ENCODE peak calls at places on chromosomes 4 and X, in four cellular contexts. One of them, this sample, is unnamed.

GRCh38 chr4:168374772-168375523 is 56.4 kb upstream of the DDX60 start:
- DNase-seq in NCI-H2171 treated with DMSO at 0.1 percent for 48 hours: no peak
- DNase-seq in M059J: no peak
- DNase-seq in H54: no peak
- DNase-seq in this sample: no peak

GRCh38 chrX:31132803-31133202 is 61.0 kb upstream of the FTHL17 start:
- DNase-seq in NCI-H2171 treated with DMSO at 0.1 percent for 48 hours: no peak
- DNase-seq in M059J: no peak
- DNase-seq in H54: no peak
- DNase-seq in this sample: no peak

GRCh38 chr4:185817403-185817818 is 5.4 kb upstream of the SORBS2 start:
- DNase-seq in NCI-H2171 treated with DMSO at 0.1 percent for 48 hours: no peak
- DNase-seq in M059J: no peak
- DNase-seq in H54: no peak
- DNase-seq in this sample: no peak

GRCh38 chr4:21709761-21710160 is 238.8 kb downstream of the KCNIP4 start:
- DNase-seq in NCI-H2171 treated with DMSO at 0.1 percent for 48 hours: no peak
- DNase-seq in M059J: no peak
- DNase-seq in H54: no peak
- DNase-seq in this sample: no peak

GRCh38 chr4:74217365-74217764 is 59.4 kb downstream of the MTHFD2L start:
- DNase-seq in NCI-H2171 treated with DMSO at 0.1 percent for 48 hours: no peak
- DNase-seq in M059J: peak
- DNase-seq in H54: no peak
- DNase-seq in this sample: peak

GRCh38 chr4:141636077-141636770 is at the start of gene IL15:
- DNase-seq in NCI-H2171 treated with DMSO at 0.1 percent for 48 hours: no peak
- DNase-seq in M059J: peak
- DNase-seq in H54: peak
- DNase-seq in this sample: peak

GRCh38 chrX:133857648-133858269 is 127.6 kb downstream of the GPC3 start:
- DNase-seq in NCI-H2171 treated with DMSO at 0.1 percent for 48 hours: no peak
- DNase-seq in M059J: no peak
- DNase-seq in H54: no peak
- DNase-seq in this sample: no peak

GRCh38 chr4:122806981-122807679 is 19.5 kb upstream of the FGF2 start:
- DNase-seq in NCI-H2171 treated with DMSO at 0.1 percent for 48 hours: no peak
- DNase-seq in M059J: no peak
- DNase-seq in H54: no peak
- DNase-seq in this sample: peak

GRCh38 chr4:15233626-15234025 is 194.2 kb upstream of the C1QTNF7 start:
- DNase-seq in NCI-H2171 treated with DMSO at 0.1 percent for 48 hours: no peak
- DNase-seq in M059J: no peak
- DNase-seq in H54: no peak
- DNase-seq in this sample: no peak

GRCh38 chr4:155966661-155967060 is 13.0 kb upstream of the CTSO start:
- DNase-seq in NCI-H2171 treated with DMSO at 0.1 percent for 48 hours: no peak
- DNase-seq in M059J: no peak
- DNase-seq in H54: no peak
- DNase-seq in this sample: peak

GRCh38 chr4:146243141-146243882 is 29.0 kb downstream of the REELD1 start:
- DNase-seq in NCI-H2171 treated with DMSO at 0.1 percent for 48 hours: no peak
- DNase-seq in M059J: peak
- DNase-seq in H54: no peak
- DNase-seq in this sample: no peak

GRCh38 chrX:118983513-118983912 is 9.1 kb downstream of the LONRF3 start:
- DNase-seq in NCI-H2171 treated with DMSO at 0.1 percent for 48 hours: no peak
- DNase-seq in M059J: no peak
- DNase-seq in H54: no peak
- DNase-seq in this sample: no peak

GRCh38 chrX:17547658-17548057 is 172.7 kb downstream of the NHS start:
- DNase-seq in NCI-H2171 treated with DMSO at 0.1 percent for 48 hours: no peak
- DNase-seq in M059J: peak
- DNase-seq in H54: peak
- DNase-seq in this sample: peak

GRCh38 chr4:185797018-185797417 is 15.0 kb downstream of the SORBS2 start:
- DNase-seq in NCI-H2171 treated with DMSO at 0.1 percent for 48 hours: no peak
- DNase-seq in M059J: no peak
- DNase-seq in H54: no peak
- DNase-seq in this sample: no peak

GRCh38 chr4:181618896-181619295 is 624.3 kb upstream of the TENM3 start:
- DNase-seq in NCI-H2171 treated with DMSO at 0.1 percent for 48 hours: no peak
- DNase-seq in M059J: no peak
- DNase-seq in H54: no peak
- DNase-seq in this sample: no peak

GRCh38 chr4:16916719-16917337 is 18.4 kb upstream of the LDB2 start:
- DNase-seq in NCI-H2171 treated with DMSO at 0.1 percent for 48 hours: peak
- DNase-seq in M059J: peak
- DNase-seq in H54: peak
- DNase-seq in this sample: peak

GRCh38 chr4:42282081-42282901 is 115.0 kb upstream of the SHISA3 start:
- DNase-seq in NCI-H2171 treated with DMSO at 0.1 percent for 48 hours: peak
- DNase-seq in M059J: peak
- DNase-seq in H54: peak
- DNase-seq in this sample: peak

GRCh38 chr4:70559216-70559830 is 32.7 kb upstream of the AMBN start:
- DNase-seq in NCI-H2171 treated with DMSO at 0.1 percent for 48 hours: peak
- DNase-seq in M059J: peak
- DNase-seq in H54: peak
- DNase-seq in this sample: peak

GRCh38 chr4:156968479-156968984 is 3.1 kb downstream of the PDGFC start:
- DNase-seq in NCI-H2171 treated with DMSO at 0.1 percent for 48 hours: peak
- DNase-seq in M059J: peak
- DNase-seq in H54: no peak
- DNase-seq in this sample: peak

GRCh38 chrX:133681416-133681815 is 266.1 kb upstream of the GPC4 start:
- DNase-seq in NCI-H2171 treated with DMSO at 0.1 percent for 48 hours: no peak
- DNase-seq in M059J: no peak
- DNase-seq in H54: no peak
- DNase-seq in this sample: no peak